ENCODE peak calls at places on chromosomes 6 and 20, in nine cellular contexts. X is astrocyte of the cerebellum, E is transverse colon, S is A549, U is breast epithelium, D is OCI-LY7, G is fibroblast of mammary gland, Z is heart right ventricle, M is astrocyte of the spinal cord. I is an unnamed sample.

GRCh38 chr6:164021589-164022290 is 607.2 kb downstream of the QKI start:
- DNase-seq in X (no peak), S (no peak), G (peak; percentile 2), E (no peak), U (no peak), M (no peak), D (no peak), Z (no peak), I (no peak)

GRCh38 chr20:49593441-49594142 is 25.7 kb upstream of the PTGIS start:
- DNase-seq in M (no peak), Z (no peak), X (no peak), D (no peak), U (no peak), E (no peak), S (no peak), G (no peak), I (no peak)

GRCh38 chr6:26159417-26160273 is 72.4 kb downstream of the HFE start:
- DNase-seq in D (peak; percentile 75), Z (no peak), S (no peak), G (peak; percentile 41), E (no peak), M (peak; percentile 42), X (no peak), U (no peak), I (peak; percentile 43)

GRCh38 chr6:161227004-161227950 is 46.6 kb downstream of the AGPAT4 start:
- DNase-seq in X (no peak), E (no peak), M (no peak), D (no peak), U (no peak), Z (no peak), G (peak; percentile 51), S (no peak), I (peak; percentile 57)

GRCh38 chr6:142784344-142784743 is 160.6 kb downstream of the HIVEP2 start:
- DNase-seq in G (peak; percentile 16), E (no peak), Z (no peak), X (no peak), D (peak; percentile 66), U (no peak), S (no peak), M (no peak), I (peak; percentile 20)

GRCh38 chr20:53750827-53751393 is 157.3 kb upstream of the ZNF217 start:
- DNase-seq in U (no peak), Z (no peak), S (no peak), X (peak; percentile 77), M (peak; percentile 81), E (peak; percentile 22), G (peak; percentile 75), D (peak; percentile 37), I (peak; percentile 90)

GRCh38 chr20:59326188-59326587 is 25.8 kb downstream of the EDN3 start:
- DNase-seq in U (no peak), M (no peak), D (no peak), X (no peak), E (no peak), Z (no peak), S (no peak), G (no peak), I (no peak)

GRCh38 chr6:167708501-167709094 is 118.1 kb upstream of the AFDN start:
- DNase-seq in G (no peak), U (no peak), Z (no peak), M (no peak), E (no peak), D (no peak), S (no peak), X (no peak), I (no peak)

GRCh38 chr6:1608976-1609661 is 596 bp upstream of the FOXC1 start:
- DNase-seq in D (no peak), S (no peak), U (no peak), X (no peak), M (peak; percentile 20), Z (peak; percentile 44), E (no peak), G (no peak), I (no peak)

GRCh38 chr20:61355096-61355495 is 103.0 kb downstream of the CDH4 start:
- DNase-seq in X (no peak), G (peak; percentile 2), U (no peak), S (no peak), E (no peak), Z (no peak), M (peak; percentile 28), D (no peak), I (no peak)

GRCh38 chr20:53643031-53643832 is 49.6 kb upstream of the ZNF217 start:
- DNase-seq in U (no peak), X (no peak), Z (no peak), G (peak; percentile 80), S (peak; percentile 82), E (peak; percentile 74), M (peak; percentile 83), D (peak; percentile 80), I (peak; percentile 85)

GRCh38 chr20:20606046-20606445 is 106.4 kb downstream of the RALGAPA2 start:
- DNase-seq in U (no peak), S (no peak), Z (no peak), E (no peak), G (no peak), D (no peak), M (no peak), X (no peak), I (no peak)

GRCh38 chr6:109105681-109106080 is 10.4 kb downstream of the CEP57L1 start:
- DNase-seq in X (no peak), E (no peak), U (no peak), G (no peak), S (no peak), M (no peak), Z (no peak), D (no peak), I (no peak)

GRCh38 chr6:25307805-25308494 is 28.8 kb downstream of the CARMIL1 start:
- DNase-seq in U (no peak), Z (no peak), M (no peak), S (no peak), G (no peak), E (no peak), X (no peak), D (no peak), I (no peak)

GRCh38 chr20:31663838-31664695 is 26.4 kb downstream of the COX4I2 start:
- DNase-seq in Z (no peak), E (peak; percentile 77), S (no peak), M (no peak), D (no peak), U (no peak), X (no peak), G (no peak), I (no peak)

GRCh38 chr6:17280552-17281090 is 540 bp upstream of the RBM24 start:
- DNase-seq in E (peak; percentile 38), X (no peak), U (no peak), S (no peak), Z (peak; percentile 76), M (peak; percentile 19), G (no peak), D (no peak), I (no peak)

GRCh38 chr6:17283074-17283473 is 1.9 kb downstream of the RBM24 start:
- DNase-seq in D (no peak), M (no peak), U (no peak), Z (no peak), X (no peak), S (no peak), G (no peak), E (no peak), I (no peak)

GRCh38 chr6:17281497-17282481 is 628 bp downstream of the RBM24 start:
- DNase-seq in S (no peak), D (no peak), M (peak; percentile 36), Z (peak; percentile 17), G (no peak), X (no peak), E (peak; percentile 14), U (no peak), I (no peak)

GRCh38 chr6:17280138-17280537 is 1.0 kb upstream of the RBM24 start:
- DNase-seq in Z (no peak), M (no peak), G (no peak), S (no peak), X (no peak), E (no peak), U (no peak), D (no peak), I (no peak)

GRCh38 chr6:17281100-17281496 is at the start of gene RBM24:
- DNase-seq in S (no peak), U (no peak), X (peak; percentile 60), G (peak; percentile 63), D (no peak), E (peak; percentile 82), Z (peak; percentile 55), M (peak; percentile 83), I (peak; percentile 73)
- TF ChIP-seq CTCF in S (peak; percentile 21), U (peak; percentile 41), X (peak; percentile 39), G (peak; percentile 23), D (no peak), E (peak; percentile 32), Z (no peak), M (peak; percentile 53), I (peak; percentile 58)

DNA sequence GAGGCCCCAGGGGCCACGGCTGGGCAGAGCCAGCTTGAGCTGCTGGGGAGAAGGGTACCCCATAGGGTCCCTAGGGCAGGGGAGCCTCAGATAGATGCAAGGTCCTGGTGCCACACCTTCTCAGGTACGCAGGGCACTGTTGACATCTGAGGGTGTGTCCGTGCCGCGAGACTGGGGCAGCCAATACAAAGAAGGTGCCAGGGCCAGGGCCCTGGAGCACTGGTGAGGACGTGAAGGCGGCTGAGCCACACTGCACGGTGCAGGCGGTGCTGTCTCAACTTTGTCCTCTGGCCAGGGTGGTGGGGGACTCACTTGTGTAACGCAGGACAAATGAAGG is 649 bp upstream of the LRRC73 start:
- DNase-seq in S (no peak), X (no peak), Z (no peak), M (no peak), G (no peak), E (peak; percentile 72), U (no peak), D (no peak), I (no peak)
- H3K4me3 ChIP-seq in S (no peak overlapping the region), X (peak overlapping the region; percentile 50), Z (peak overlapping the region; percentile 67), M (peak overlapping the region; percentile 43), G (peak overlapping the region; percentile 52), E (peak overlapping the region; percentile 83), U (peak overlapping the region; percentile 76), D (no peak overlapping the region), I (no peak overlapping the region)

DNA sequence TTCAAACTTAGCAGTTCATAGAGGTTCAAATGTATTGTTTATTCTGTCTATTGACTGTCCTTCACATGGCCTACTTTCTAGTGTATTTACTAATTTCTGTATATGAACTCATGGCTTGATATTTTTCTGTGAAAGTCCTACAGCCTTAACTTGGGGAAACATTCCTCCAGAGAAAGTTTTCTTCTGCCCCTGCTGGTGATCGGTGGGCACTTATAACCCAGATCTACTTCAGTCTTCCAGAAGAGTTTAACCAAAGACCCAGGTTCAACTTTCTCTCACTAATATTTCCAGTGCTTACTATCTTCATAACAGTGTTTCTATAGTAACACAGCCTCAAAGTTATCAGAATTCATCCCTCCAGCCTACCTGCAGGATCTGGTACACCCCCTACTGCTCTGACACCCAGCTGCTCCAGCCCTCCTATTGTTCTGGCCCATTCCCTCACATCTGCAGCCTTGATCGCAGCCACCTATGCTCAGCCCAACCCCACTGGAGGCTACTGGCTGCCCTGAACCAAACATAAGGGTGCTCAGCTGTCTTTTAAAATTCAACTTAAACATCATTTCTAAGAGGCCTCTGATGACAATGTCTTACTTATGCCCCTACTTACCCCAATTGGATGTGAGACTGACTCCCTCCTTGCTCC is 72.3 kb downstream of the TBX18 start:
- DNase-seq in X (no peak), Z (no peak), U (no peak), E (no peak), S (no peak), G (no peak), D (no peak), M (no peak), I (no peak)
- TF ChIP-seq CTCF in X (no peak), Z (no peak), U (no peak), E (no peak), S (no peak), G (no peak), D (no peak), M (no peak), I (peak; percentile 14)

GRCh38 chr20:18058661-18059467 is 1.1 kb upstream of the OVOL2 start:
- DNase-seq in G (no peak), D (no peak), M (no peak), X (no peak), S (no peak), U (peak; percentile 22), E (peak; percentile 56), Z (no peak), I (no peak)
- H3K4me3 ChIP-seq in G (no peak overlapping the region), D (no peak overlapping the region), M (no peak overlapping the region), X (no peak overlapping the region), S (peak overlapping the region; percentile 65), U (peak overlapping the region; percentile 82), E (peak overlapping the region; percentile 19), Z (peak overlapping the region; percentile 26), I (no peak overlapping the region)

I was measured in choroid plexus epithelial cell.